ENCODE peak calls at places on chromosome 1, in ten cellular contexts. O is amniotic stem cell; D is AG09309; I is NCI-H2107; Y is A172; K is stimulated activated CD4-positive, alpha-beta T cell treated with anti-CD3 and anti-CD28 coated beads, Interleukin-2, amount 100 ng/mL, for 24 hours; M is midbrain; C is NCI-H446 treated with DMSO at 0.1 percent for 48 hours; V is stimulated activated CD8-positive, alpha-beta memory T cell treated with anti-CD3 and anti-CD28 coated beads, Interleukin-7, amount 100 ng/mL, for 48 hours; X is hepatic stellate cell. E is an unnamed sample.

GRCh38 chr1:162822391-162823200 is 32.1 kb downstream of the HSD17B7 start:
- DNase-seq in O (no peak), D (no peak), I (peak), Y (peak), K (no peak), M (no peak), C (no peak), V (no peak), X (peak), E (no peak)

GRCh38 chr1:158101944-158102343 is 78.8 kb upstream of the CD1D start:
- DNase-seq in O (no peak), D (no peak), I (no peak), Y (peak), K (no peak), M (no peak), C (no peak), V (no peak), X (no peak), E (peak)

GRCh38 chr1:112946683-112947082 is 9.3 kb downstream of the SLC16A1 start:
- DNase-seq in O (no peak), D (no peak), I (no peak), Y (no peak), K (no peak), M (no peak), C (no peak), V (no peak), X (no peak), E (no peak)

GRCh38 chr1:116411784-116412479 is 38.9 kb downstream of the ATP1A1 start:
- DNase-seq in O (no peak), D (no peak), I (no peak), Y (no peak), K (no peak), M (no peak), C (no peak), V (no peak), X (no peak), E (peak)

GRCh38 chr1:202018476-202019234 is 8.3 kb downstream of the ELF3 start:
- DNase-seq in O (no peak), D (no peak), I (peak), Y (peak), K (no peak), M (no peak), C (no peak), V (no peak), X (no peak), E (no peak)

GRCh38 chr1:204171751-204172178 is 5.6 kb upstream of the REN start:
- DNase-seq in O (no peak), D (peak), I (no peak), Y (peak), K (no peak), M (no peak), C (no peak), V (no peak), X (no peak), E (peak)

GRCh38 chr1:155083865-155084721 is 5.5 kb downstream of the EFNA3 start:
- DNase-seq in O (no peak), D (no peak), I (peak), Y (peak), K (no peak), M (no peak), C (peak), V (no peak), X (no peak), E (no peak)

GRCh38 chr1:219902951-219903350 is 25.4 kb downstream of the SLC30A10 start:
- DNase-seq in O (no peak), D (no peak), I (no peak), Y (no peak), K (no peak), M (no peak), C (no peak), V (no peak), X (no peak), E (no peak)

GRCh38 chr1:117365350-117366280 is 1.6 kb upstream of the MAN1A2 start:
- DNase-seq in O (no peak), D (no peak), I (no peak), Y (no peak), K (no peak), M (no peak), C (no peak), V (no peak), X (no peak), E (no peak)

GRCh38 chr1:6111571-6111970 is 65.9 kb downstream of the KCNAB2 start:
- DNase-seq in O (no peak), D (no peak), I (peak), Y (no peak), K (no peak), M (no peak), C (peak), V (no peak), X (no peak), E (no peak)

GRCh38 chr1:112877741-112878140 is 78.3 kb downstream of the SLC16A1 start:
- DNase-seq in O (no peak), D (no peak), I (no peak), Y (no peak), K (no peak), M (no peak), C (no peak), V (no peak), X (no peak), E (no peak)

GRCh38 chr1:31244326-31244725 is 4.6 kb upstream of the NKAIN1 start:
- DNase-seq in O (no peak), D (no peak), I (no peak), Y (no peak), K (no peak), M (no peak), C (no peak), V (no peak), X (no peak), E (peak)

GRCh38 chr1:109252893-109253802 is 3.8 kb downstream of the CELSR2 start:
- DNase-seq in O (no peak), D (no peak), I (peak), Y (peak), K (no peak), M (peak), C (peak), V (no peak), X (no peak), E (no peak)